ENCODE peak calls at places on chromosomes 3 and 15, in five cellular contexts. J is K562, V is Panc1, E is fibroblast of lung, S is mammary epithelial cell. R is an unnamed sample.

GRCh38 chr3:87834327-87834726 is 224.5 kb downstream of the CGGBP1 start:
- DNase-seq in S (no peak), J (no peak), E (no peak), V (no peak), R (no peak)

GRCh38 chr3:171328419-171329082 is 131.7 kb downstream of the TNIK start:
- DNase-seq in V (no peak), J (no peak), E (peak; percentile 42), S (no peak), R (peak; percentile 68)

GRCh38 chr3:11998091-11998490 is 6.1 kb upstream of the SYN2 start:
- DNase-seq in E (no peak), S (no peak), V (no peak), J (no peak), R (no peak)

GRCh38 chr3:82938821-82939328 is 1177.4 kb upstream of the GBE1 start:
- DNase-seq in S (no peak), V (no peak), J (no peak), E (no peak), R (no peak)

GRCh38 chr3:111794701-111795100 is 64.4 kb upstream of the PHLDB2 start:
- DNase-seq in E (no peak), J (no peak), V (no peak), S (no peak), R (no peak)

GRCh38 chr3:15535757-15536156 is 14.3 kb upstream of the COLQ start:
- DNase-seq in S (peak; percentile 39), J (no peak), V (no peak), E (no peak), R (no peak)

GRCh38 chr15:75943246-75943645 is 39.6 kb downstream of the FBXO22 start:
- DNase-seq in E (no peak), V (no peak), J (no peak), S (no peak), R (no peak)

GRCh38 chr3:41026394-41027177 is 172.7 kb upstream of the CTNNB1 start:
- DNase-seq in S (peak; percentile 42), V (no peak), E (peak; percentile 57), J (peak; percentile 71), R (no peak)

GRCh38 chr15:71449956-71450355 is 334.7 kb downstream of the THSD4 start:
- DNase-seq in S (no peak), E (no peak), J (no peak), V (no peak), R (no peak)

GRCh38 chr3:10601131-10601856 is 95.9 kb upstream of the ATP2B2 start:
- DNase-seq in V (no peak), S (peak; percentile 1), E (no peak), J (no peak), R (no peak)

GRCh38 chr3:184531580-184532290 is 29.9 kb upstream of the EPHB3 start:
- DNase-seq in S (no peak), V (no peak), J (no peak), E (no peak), R (no peak)

GRCh38 chr3:184523825-184524615 is 37.6 kb upstream of the EPHB3 start:
- DNase-seq in J (no peak), E (peak; percentile 77), V (peak; percentile 7), S (peak; percentile 80), R (no peak)

GRCh38 chr3:184525337-184526157 is 36.0 kb upstream of the EPHB3 start:
- DNase-seq in V (no peak), S (peak; percentile 65), E (no peak), J (no peak), R (peak; percentile 12)

GRCh38 chr3:184524981-184525336 is 36.6 kb upstream of the EPHB3 start:
- DNase-seq in J (no peak), V (no peak), S (peak; percentile 17), E (no peak), R (no peak)

GRCh38 chr3:184526158-184526483 is 35.5 kb upstream of the EPHB3 start:
- DNase-seq in J (no peak), S (no peak), E (no peak), V (no peak), R (no peak)
- H3K27me3 ChIP-seq in J (peaks cover 33% of the 10 kb centered on the region), S (no peaks in the 10 kb centered on the region), E (peaks cover 21% of the 10 kb centered on the region), V (peaks cover 50% of the 10 kb centered on the region), R (peaks cover 16% of the 10 kb centered on the region)

GRCh38 chr15:44697014-44697413 is 14.1 kb downstream of the PATL2 start:
- DNase-seq in S (no peak), V (no peak), E (no peak), J (no peak), R (no peak)
- H3K4me1 ChIP-seq in S (no peaks in the 10 kb centered on the region), V (no peaks in the 10 kb centered on the region), E (no peaks in the 10 kb centered on the region), J (no peaks in the 10 kb centered on the region), R (peaks cover 12% of the 10 kb centered on the region)

DNA sequence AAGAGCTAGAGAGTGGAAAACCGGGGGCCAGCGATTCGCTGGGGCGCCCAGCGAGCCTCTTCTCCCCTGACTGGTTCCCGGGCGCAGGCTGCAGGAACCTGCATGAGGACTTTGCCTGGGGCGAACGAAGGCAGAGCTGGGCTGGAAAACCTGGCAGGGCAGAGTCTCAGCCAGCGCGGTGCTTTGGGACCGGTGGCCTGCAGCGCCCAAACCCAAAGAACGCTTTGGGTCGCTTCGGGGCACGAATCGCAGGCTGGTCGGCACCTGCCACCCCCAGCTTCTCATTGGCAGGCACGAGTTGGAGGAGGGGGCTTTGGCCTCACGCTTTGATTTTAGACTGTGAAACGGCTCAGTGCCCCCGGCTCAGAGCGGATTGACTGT is 3.0 kb downstream of the ONECUT1 start:
- DNase-seq in V (no peak), E (no peak), J (no peak), S (no peak), R (no peak)
- H3K27me3 ChIP-seq in V (peaks cover 43% of the 10 kb centered on the region), E (peaks cover 74% of the 10 kb centered on the region), J (peaks cover 3% of the 10 kb centered on the region), S (peaks cover 70% of the 10 kb centered on the region), R (peaks cover 61% of the 10 kb centered on the region)

GRCh38 chr3:57825116-57825515 is 69.0 kb downstream of the SLMAP start:
- DNase-seq in J (no peak), S (no peak), V (no peak), E (no peak), R (no peak)
- H3K4me1 ChIP-seq in J (peaks cover 8% of the 10 kb centered on the region), S (peaks cover 9% of the 10 kb centered on the region), V (peaks cover 16% of the 10 kb centered on the region), E (no peaks in the 10 kb centered on the region), R (no peaks in the 10 kb centered on the region)

DNA sequence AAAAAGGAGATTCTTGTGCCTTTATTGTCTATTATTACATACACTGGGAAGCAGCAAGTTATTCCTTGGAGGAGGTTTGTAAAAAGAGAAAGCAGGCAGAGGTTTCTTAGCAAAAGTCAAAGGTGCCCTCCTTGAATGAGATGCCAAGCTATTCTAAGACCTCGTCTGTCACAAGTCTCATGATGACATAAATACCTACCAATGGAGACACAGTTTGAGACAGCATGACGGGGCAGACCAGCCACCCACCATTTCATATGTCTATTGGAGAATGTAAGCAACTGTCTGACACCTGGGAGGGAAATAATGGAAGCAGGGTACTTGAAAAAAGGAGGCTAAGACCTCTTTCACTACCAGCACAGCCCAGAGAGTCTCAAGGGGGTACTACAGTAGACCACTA is 2.2 kb downstream of the RGMA start:
- DNase-seq in J (no peak), V (no peak), E (no peak), S (no peak), R (no peak)
- H3K27me3 ChIP-seq in J (peaks cover 4% of the 10 kb centered on the region), V (peaks cover 57% of the 10 kb centered on the region), E (peaks cover 30% of the 10 kb centered on the region), S (peaks cover 5% of the 10 kb centered on the region), R (peaks cover 28% of the 10 kb centered on the region)

GRCh38 chr3:127734754-127735473 is 62.2 kb downstream of the ABTB1 start:
- DNase-seq in E (peak; percentile 87), V (no peak), S (peak; percentile 86), J (no peak), R (no peak)
- H3K4me1 ChIP-seq in E (peaks cover 31% of the 10 kb centered on the region), V (no peaks in the 10 kb centered on the region), S (peaks cover 36% of the 10 kb centered on the region), J (peaks cover 23% of the 10 kb centered on the region), R (peaks cover 4% of the 10 kb centered on the region)

GRCh38 chr3:75294124-75294523 is 370.0 kb upstream of the FRG2C start:
- DNase-seq in E (peak; percentile 16), J (peak; percentile 13), V (no peak), S (peak; percentile 6), R (peak; percentile 0)

GRCh38 chr3:75296858-75297257 is 367.3 kb upstream of the FRG2C start:
- DNase-seq in J (no peak), V (no peak), E (no peak), S (no peak), R (no peak)

GRCh38 chr3:75295013-75295412 is 369.1 kb upstream of the FRG2C start:
- DNase-seq in V (no peak), S (no peak), E (no peak), J (no peak), R (no peak)
- H3K27me3 ChIP-seq in V (no peaks in the 10 kb centered on the region), S (peaks cover 2% of the 10 kb centered on the region), E (no peaks in the 10 kb centered on the region), J (no peaks in the 10 kb centered on the region), R (no peaks in the 10 kb centered on the region)

DNA sequence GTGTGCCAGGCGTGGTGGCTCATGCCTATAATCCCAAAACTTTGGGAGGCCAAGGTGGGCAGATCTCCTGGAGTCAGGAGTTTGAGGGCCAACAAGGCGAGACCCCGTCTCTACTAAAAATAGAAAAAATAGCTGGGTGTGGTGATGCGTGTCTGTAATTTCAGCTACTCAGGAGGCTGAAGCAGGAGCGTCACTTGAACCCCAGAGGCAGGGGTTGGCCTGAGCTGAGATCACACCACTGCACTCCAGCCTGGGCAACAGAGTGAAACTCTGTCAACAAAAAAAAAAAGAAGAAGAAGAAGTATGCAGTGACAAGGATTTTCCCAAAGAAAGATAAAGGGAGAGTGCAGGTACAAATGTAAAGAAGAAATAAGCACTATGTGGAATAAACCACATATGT is 296.5 kb upstream of the PROK2 start:
- DNase-seq in E (no peak), S (no peak), V (no peak), J (no peak), R (no peak)
- H3K4me1 ChIP-seq in E (no peaks in the 10 kb centered on the region), S (no peaks in the 10 kb centered on the region), V (no peaks in the 10 kb centered on the region), J (peaks cover 39% of the 10 kb centered on the region), R (no peaks in the 10 kb centered on the region)

R was measured in CD4-positive, alpha-beta memory T cell.